ENCODE peak calls at places on chromosome 5, in four cellular contexts. U is brain microvascular endothelial cell, Z is lung, B is ovary. A is an unnamed sample.

GRCh38 chr5:161332343-161332742 is 214.2 kb downstream of the GABRB2 start:
- DNase-seq in Z (no peak), U (no peak), B (no peak), A (no peak)

GRCh38 chr5:84715087-84715486 is 330.4 kb upstream of the EDIL3 start:
- DNase-seq in U (no peak), Z (no peak), B (no peak), A (no peak)

GRCh38 chr5:90747693-90748092 is 189.1 kb downstream of the ADGRV1 start:
- DNase-seq in B (no peak), U (no peak), Z (no peak), A (no peak)

GRCh38 chr5:8729437-8729836 is 816.4 kb downstream of the SEMA5A start:
- DNase-seq in U (peak), Z (no peak), B (no peak), A (no peak)

GRCh38 chr5:96973561-96974401 is 37.9 kb downstream of the LNPEP start:
- DNase-seq in Z (no peak), U (no peak), B (no peak), A (no peak)

GRCh38 chr5:74862221-74862620 is 4.0 kb downstream of the FAM169A start:
- DNase-seq in B (no peak), Z (no peak), U (no peak), A (no peak)

GRCh38 chr5:88085462-88085861 is 183.2 kb downstream of the TMEM161B start:
- DNase-seq in B (no peak), U (no peak), Z (no peak), A (no peak)

GRCh38 chr5:169646856-169647255 is 9.8 kb downstream of the DOCK2 start:
- DNase-seq in Z (no peak), U (no peak), B (no peak), A (no peak)

GRCh38 chr5:75364571-75365280 is 27.7 kb downstream of the HMGCR start:
- DNase-seq in Z (no peak), B (no peak), U (no peak), A (no peak)

GRCh38 chr5:113199122-113199905 is 222.7 kb downstream of the DCP2 start:
- DNase-seq in Z (no peak), B (no peak), U (peak), A (no peak)

GRCh38 chr5:72529383-72529782 is 22.2 kb upstream of the ZNF366 start:
- DNase-seq in U (no peak), Z (no peak), B (no peak), A (no peak)

GRCh38 chr5:68545636-68546325 is 330.2 kb downstream of the PIK3R1 start:
- DNase-seq in B (no peak), Z (no peak), U (no peak), A (no peak)

GRCh38 chr5:107284822-107285510 is 385.8 kb downstream of the EFNA5 start:
- DNase-seq in B (no peak), U (peak), Z (no peak), A (no peak)

GRCh38 chr5:17359451-17359965 is 138.5 kb upstream of the TAF11L2 start:
- DNase-seq in B (no peak), U (no peak), Z (no peak), A (no peak)

GRCh38 chr5:64502181-64502580 is 3.6 kb upstream of the RGS7BP start:
- DNase-seq in U (peak), B (no peak), Z (no peak), A (no peak)

GRCh38 chr5:37838152-37838932 is 1.5 kb downstream of the GDNF start:
- DNase-seq in B (peak), Z (no peak), U (no peak), A (no peak)
- H3K27ac ChIP-seq in B (peak), Z (no peak), U (no peak), A (no peak)

DNA sequence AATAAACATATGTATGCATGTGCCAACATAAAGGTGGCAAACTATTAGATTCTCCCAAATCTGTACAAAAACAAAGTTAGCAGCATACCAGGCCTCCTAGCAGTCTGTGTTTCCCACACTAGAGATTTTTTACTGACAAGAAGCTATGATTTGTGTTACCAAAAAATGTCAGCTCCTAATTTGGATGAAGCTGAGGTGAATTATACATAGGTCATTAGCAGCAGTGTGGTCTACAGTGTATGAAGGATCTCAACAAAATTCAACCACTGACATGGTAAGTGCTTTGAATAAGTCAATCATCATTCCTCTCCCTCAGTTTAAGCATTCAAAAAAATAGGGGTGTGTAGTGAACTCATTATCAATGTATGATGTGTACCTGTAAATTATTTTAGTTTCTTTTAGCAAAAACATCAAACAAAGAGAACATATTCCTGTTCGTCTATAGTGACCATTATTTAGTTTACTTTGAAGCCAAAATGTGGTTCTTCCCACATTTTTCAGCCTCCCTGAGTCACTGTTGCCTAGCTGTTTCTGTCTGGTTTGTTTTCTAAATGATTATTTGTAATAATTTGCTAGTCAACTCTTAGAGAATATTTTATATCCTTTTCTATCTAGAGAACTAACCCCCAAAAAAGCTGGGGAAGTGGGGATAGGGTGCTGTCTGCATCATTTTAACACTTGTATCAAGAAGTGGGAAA is 52.1 kb upstream of the RGMB start:
- DNase-seq in Z (no peak), B (no peak), U (peak), A (no peak)
- TF ChIP-seq CTCF in Z (no peak), B (no peak), U (no peak), A (no peak)

DNA sequence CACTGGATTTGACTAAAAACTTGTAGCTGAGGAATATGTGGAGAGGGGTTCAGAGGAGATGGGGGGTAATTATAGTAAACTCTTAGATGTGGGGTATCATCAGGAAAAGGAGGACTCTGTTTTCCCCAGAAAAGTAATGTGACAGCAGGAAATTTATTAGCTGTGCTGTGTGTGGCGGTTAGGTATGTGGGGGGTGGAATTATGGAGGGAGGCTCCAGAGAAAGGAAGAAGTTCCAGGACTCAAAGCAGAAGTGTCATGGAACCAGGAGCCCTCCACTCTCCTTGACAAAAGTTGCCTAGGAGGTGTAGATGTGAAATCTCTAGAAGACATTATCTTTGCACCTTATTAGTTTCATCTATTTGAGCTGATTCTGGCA is 18.0 kb downstream of the NR2F1 start:
- DNase-seq in U (no peak), B (no peak), Z (no peak), A (no peak)
- H3K27ac ChIP-seq in U (peak), B (no peak), Z (peak), A (peak)

GRCh38 chr5:141863569-141864178 is 14.5 kb downstream of the PCDH1 start:
- DNase-seq in Z (no peak), B (no peak), U (no peak), A (no peak)
- TF ChIP-seq CTCF in Z (no peak), B (no peak), U (no peak), A (no peak)

GRCh38 chr5:34511915-34512314 is 144.2 kb upstream of the RAI14 start:
- DNase-seq in Z (no peak), U (no peak), B (peak), A (peak)
- H3K27ac ChIP-seq in Z (peak), U (no peak), B (no peak), A (no peak)